ENCODE peak calls at places on chromosomes 13 and 19, in five cellular contexts. One of them, this sample, is unnamed.

GRCh38 chr13:46679369-46680180 is 117.4 kb downstream of the ESD start:
- DNase-seq in esophagus squamous epithelium: no peak
- DNase-seq in astrocyte of the cerebellum: no peak
- DNase-seq in upper lobe of right lung: no peak
- DNase-seq in PC-9: no peak
- DNase-seq in this sample: no peak

GRCh38 chr13:70173236-70173959 is 65.1 kb upstream of the KLHL1 start:
- DNase-seq in esophagus squamous epithelium: no peak
- DNase-seq in astrocyte of the cerebellum: no peak
- DNase-seq in upper lobe of right lung: no peak
- DNase-seq in PC-9: no peak
- DNase-seq in this sample: no peak

GRCh38 chr13:92315265-92315664 is 911.3 kb upstream of the GPC6 start:
- DNase-seq in esophagus squamous epithelium: no peak
- DNase-seq in astrocyte of the cerebellum: no peak
- DNase-seq in upper lobe of right lung: no peak
- DNase-seq in PC-9: no peak
- DNase-seq in this sample: no peak

GRCh38 chr19:45305007-45305406 is 17.7 kb downstream of the CKM start:
- DNase-seq in esophagus squamous epithelium: no peak
- DNase-seq in astrocyte of the cerebellum: no peak
- DNase-seq in upper lobe of right lung: no peak
- DNase-seq in PC-9: no peak
- DNase-seq in this sample: no peak

GRCh38 chr13:39353988-39354387 is 249.0 kb downstream of the LHFPL6 start:
- DNase-seq in esophagus squamous epithelium: no peak
- DNase-seq in astrocyte of the cerebellum: peak
- DNase-seq in upper lobe of right lung: no peak
- DNase-seq in PC-9: no peak
- DNase-seq in this sample: no peak

GRCh38 chr19:45469835-45470146 is 2.0 kb downstream of the FOSB start:
- DNase-seq in esophagus squamous epithelium: no peak
- DNase-seq in astrocyte of the cerebellum: no peak
- DNase-seq in upper lobe of right lung: no peak
- DNase-seq in PC-9: no peak
- DNase-seq in this sample: no peak

GRCh38 chr13:27168086-27168485 is 3.5 kb downstream of the USP12 start:
- DNase-seq in esophagus squamous epithelium: no peak
- DNase-seq in astrocyte of the cerebellum: no peak
- DNase-seq in upper lobe of right lung: no peak
- DNase-seq in PC-9: no peak
- DNase-seq in this sample: no peak

GRCh38 chr19:11349171-11349570 is 2.9 kb downstream of the CCDC159 start:
- DNase-seq in esophagus squamous epithelium: no peak
- DNase-seq in astrocyte of the cerebellum: no peak
- DNase-seq in upper lobe of right lung: no peak
- DNase-seq in PC-9: no peak
- DNase-seq in this sample: no peak

GRCh38 chr13:111572956-111573355 is 252.5 kb downstream of the TEX29 start:
- DNase-seq in esophagus squamous epithelium: no peak
- DNase-seq in astrocyte of the cerebellum: no peak
- DNase-seq in upper lobe of right lung: no peak
- DNase-seq in PC-9: no peak
- DNase-seq in this sample: peak

GRCh38 chr13:107865643-107866006 is 349.7 kb downstream of the LIG4 start:
- DNase-seq in esophagus squamous epithelium: no peak
- DNase-seq in astrocyte of the cerebellum: no peak
- DNase-seq in upper lobe of right lung: no peak
- DNase-seq in PC-9: no peak
- DNase-seq in this sample: no peak

GRCh38 chr19:16324384-16325160 is at the start of gene KLF2:
- DNase-seq in esophagus squamous epithelium: peak
- DNase-seq in astrocyte of the cerebellum: peak
- DNase-seq in upper lobe of right lung: peak
- DNase-seq in PC-9: peak
- DNase-seq in this sample: peak

GRCh38 chr13:65339236-65339635 is 1890.9 kb downstream of the PCDH9 start:
- DNase-seq in esophagus squamous epithelium: no peak
- DNase-seq in astrocyte of the cerebellum: no peak
- DNase-seq in upper lobe of right lung: no peak
- DNase-seq in PC-9: no peak
- DNase-seq in this sample: no peak

GRCh38 chr13:112828082-112828699 is 138.4 kb downstream of the ATP11A start:
- DNase-seq in esophagus squamous epithelium: no peak
- DNase-seq in astrocyte of the cerebellum: no peak
- DNase-seq in upper lobe of right lung: no peak
- DNase-seq in PC-9: no peak
- DNase-seq in this sample: no peak

GRCh38 chr13:30396434-30397075 is 25.7 kb upstream of the UBE2L5 start:
- DNase-seq in esophagus squamous epithelium: no peak
- DNase-seq in astrocyte of the cerebellum: no peak
- DNase-seq in upper lobe of right lung: no peak
- DNase-seq in PC-9: no peak
- DNase-seq in this sample: no peak

GRCh38 chr19:10007366-10007765 is 2.9 kb downstream of the COL5A3 start:
- DNase-seq in esophagus squamous epithelium: no peak
- DNase-seq in astrocyte of the cerebellum: no peak
- DNase-seq in upper lobe of right lung: no peak
- DNase-seq in PC-9: no peak
- DNase-seq in this sample: no peak

GRCh38 chr13:22451345-22451744 is 729.4 kb upstream of the SGCG start:
- DNase-seq in esophagus squamous epithelium: no peak
- DNase-seq in astrocyte of the cerebellum: peak
- DNase-seq in upper lobe of right lung: no peak
- DNase-seq in PC-9: no peak
- DNase-seq in this sample: no peak

GRCh38 chr13:110063490-110063889 is 243.5 kb downstream of the COL4A1 start:
- DNase-seq in esophagus squamous epithelium: no peak
- DNase-seq in astrocyte of the cerebellum: no peak
- DNase-seq in upper lobe of right lung: no peak
- DNase-seq in PC-9: no peak
- DNase-seq in this sample: no peak

GRCh38 chr13:24215732-24216131 is 55.2 kb downstream of the SPATA13 start:
- DNase-seq in esophagus squamous epithelium: no peak
- DNase-seq in astrocyte of the cerebellum: peak
- DNase-seq in upper lobe of right lung: no peak
- DNase-seq in PC-9: no peak
- DNase-seq in this sample: no peak

GRCh38 chr13:21872795-21873194 is 201.9 kb downstream of the FGF9 start:
- DNase-seq in esophagus squamous epithelium: no peak
- DNase-seq in astrocyte of the cerebellum: no peak
- DNase-seq in upper lobe of right lung: no peak
- DNase-seq in PC-9: no peak
- DNase-seq in this sample: no peak

GRCh38 chr19:51091126-51091525 is 8.4 kb upstream of the KLK14 start:
- DNase-seq in esophagus squamous epithelium: no peak
- DNase-seq in astrocyte of the cerebellum: no peak
- DNase-seq in upper lobe of right lung: no peak
- DNase-seq in PC-9: no peak
- DNase-seq in this sample: no peak

GRCh38 chr19:24000656-24001055 is 86.0 kb downstream of the ZNF726 start:
- DNase-seq in esophagus squamous epithelium: no peak
- DNase-seq in astrocyte of the cerebellum: no peak
- DNase-seq in upper lobe of right lung: no peak
- DNase-seq in PC-9: peak
- DNase-seq in this sample: no peak

DNA sequence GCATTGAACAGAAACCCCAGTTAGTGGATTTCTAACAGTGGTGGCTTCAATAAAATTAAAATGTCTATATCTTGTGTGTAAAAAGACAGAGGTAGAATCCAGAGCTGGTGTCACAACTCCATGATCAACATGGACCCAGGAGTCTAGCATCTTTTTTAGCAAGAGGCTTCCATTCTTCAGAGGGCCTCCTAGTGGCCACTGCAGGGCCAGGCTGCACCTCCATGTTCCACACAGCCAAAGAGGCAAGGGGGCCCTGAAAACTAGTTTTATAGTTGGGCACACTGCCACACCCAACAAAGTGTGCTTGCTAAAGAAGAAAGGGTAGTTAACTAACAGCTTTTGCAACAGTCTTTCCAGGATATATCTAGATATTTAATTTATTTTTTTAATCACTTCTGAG is 12.9 kb downstream of the N4BP2L1 start:
- DNase-seq in esophagus squamous epithelium: no peak
- DNase-seq in astrocyte of the cerebellum: no peak
- DNase-seq in upper lobe of right lung: no peak
- DNase-seq in PC-9: no peak
- DNase-seq in this sample: peak
- TF ChIP-seq CTCF in esophagus squamous epithelium: peak
- TF ChIP-seq CTCF in astrocyte of the cerebellum: peak
- TF ChIP-seq CTCF in upper lobe of right lung: peak
- TF ChIP-seq CTCF in PC-9: peak
- TF ChIP-seq CTCF in this sample: peak

DNA sequence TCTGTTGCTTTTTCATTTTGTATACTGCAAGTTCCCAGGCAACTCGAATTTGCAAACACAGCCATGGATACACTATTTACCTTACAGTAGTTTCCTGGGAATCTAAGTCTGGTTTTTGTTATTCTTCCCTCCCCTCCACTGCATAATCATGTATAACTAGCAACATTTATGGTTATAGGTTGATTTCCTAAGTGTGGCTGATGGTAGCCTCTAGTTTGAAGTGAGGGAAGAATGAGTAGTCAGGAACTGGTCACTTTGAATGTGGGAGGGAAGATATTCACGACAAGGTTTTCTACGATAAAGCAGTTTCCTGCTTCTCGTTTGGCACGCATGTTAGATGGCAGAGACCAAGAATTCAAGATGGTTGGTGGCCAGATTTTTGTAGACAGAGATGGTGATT is at the start of gene KCNRG:
- DNase-seq in esophagus squamous epithelium: no peak
- DNase-seq in astrocyte of the cerebellum: no peak
- DNase-seq in upper lobe of right lung: no peak
- DNase-seq in PC-9: no peak
- DNase-seq in this sample: no peak
- TF ChIP-seq CTCF in esophagus squamous epithelium: no peak
- TF ChIP-seq CTCF in astrocyte of the cerebellum: no peak
- TF ChIP-seq CTCF in upper lobe of right lung: no peak
- TF ChIP-seq CTCF in PC-9: no peak
- TF ChIP-seq CTCF in this sample: no peak

DNA sequence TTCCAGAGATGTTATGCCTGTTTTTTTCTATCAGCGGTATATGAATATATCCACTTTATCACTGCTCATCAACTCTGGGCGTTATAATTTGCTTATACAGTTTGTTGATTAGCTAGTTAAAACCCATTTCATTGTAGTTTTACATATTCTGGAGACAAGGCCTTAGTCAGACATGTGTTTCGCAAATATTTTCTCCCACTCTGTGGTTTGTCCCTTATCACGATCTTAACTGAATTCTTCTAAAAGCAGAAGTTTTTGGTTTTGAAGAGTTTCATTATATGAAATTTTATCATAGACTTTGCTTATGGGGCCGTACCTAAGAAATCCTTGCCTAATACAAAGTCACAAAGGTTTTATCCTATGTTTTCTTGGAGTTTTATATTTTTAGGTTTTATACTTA is 84.6 kb downstream of the FRY start:
- DNase-seq in esophagus squamous epithelium: no peak
- DNase-seq in astrocyte of the cerebellum: no peak
- DNase-seq in upper lobe of right lung: no peak
- DNase-seq in PC-9: no peak
- DNase-seq in this sample: no peak
- TF ChIP-seq CTCF in esophagus squamous epithelium: no peak
- TF ChIP-seq CTCF in astrocyte of the cerebellum: no peak
- TF ChIP-seq CTCF in upper lobe of right lung: no peak
- TF ChIP-seq CTCF in PC-9: no peak
- TF ChIP-seq CTCF in this sample: no peak

GRCh38 chr19:13882419-13882795 is 5.5 kb downstream of the NANOS3 start:
- DNase-seq in esophagus squamous epithelium: no peak
- DNase-seq in astrocyte of the cerebellum: no peak
- DNase-seq in upper lobe of right lung: no peak
- DNase-seq in PC-9: no peak
- DNase-seq in this sample: no peak

GRCh38 chr19:13881692-13882418 is 4.9 kb downstream of the NANOS3 start:
- DNase-seq in esophagus squamous epithelium: no peak
- DNase-seq in astrocyte of the cerebellum: peak
- DNase-seq in upper lobe of right lung: peak
- DNase-seq in PC-9: no peak
- DNase-seq in this sample: no peak

GRCh38 chr19:13882841-13883240 is 5.9 kb downstream of the NANOS3 start:
- DNase-seq in esophagus squamous epithelium: no peak
- DNase-seq in astrocyte of the cerebellum: no peak
- DNase-seq in upper lobe of right lung: no peak
- DNase-seq in PC-9: no peak
- DNase-seq in this sample: no peak

GRCh38 chr19:13884726-13885591 is 8.0 kb downstream of the NANOS3 start:
- DNase-seq in esophagus squamous epithelium: no peak
- DNase-seq in astrocyte of the cerebellum: no peak
- DNase-seq in upper lobe of right lung: no peak
- DNase-seq in PC-9: no peak
- DNase-seq in this sample: no peak

GRCh38 chr19:13883665-13884064 is 6.7 kb downstream of the NANOS3 start:
- DNase-seq in esophagus squamous epithelium: no peak
- DNase-seq in astrocyte of the cerebellum: no peak
- DNase-seq in upper lobe of right lung: no peak
- DNase-seq in PC-9: no peak
- DNase-seq in this sample: no peak
- TF ChIP-seq CTCF in esophagus squamous epithelium: no peak
- TF ChIP-seq CTCF in astrocyte of the cerebellum: no peak
- TF ChIP-seq CTCF in upper lobe of right lung: no peak
- TF ChIP-seq CTCF in PC-9: peak
- TF ChIP-seq CTCF in this sample: peak

GRCh38 chr13:79423801-79424642 is 18.0 kb upstream of the RBM26 start:
- DNase-seq in esophagus squamous epithelium: no peak
- DNase-seq in astrocyte of the cerebellum: peak
- DNase-seq in upper lobe of right lung: no peak
- DNase-seq in PC-9: no peak
- DNase-seq in this sample: no peak
- TF ChIP-seq CTCF in esophagus squamous epithelium: peak
- TF ChIP-seq CTCF in astrocyte of the cerebellum: peak
- TF ChIP-seq CTCF in upper lobe of right lung: peak
- TF ChIP-seq CTCF in PC-9: peak
- TF ChIP-seq CTCF in this sample: peak

GRCh38 chr13:48475230-48475629 is 57.6 kb downstream of the RCBTB2 start:
- DNase-seq in esophagus squamous epithelium: no peak
- DNase-seq in astrocyte of the cerebellum: no peak
- DNase-seq in upper lobe of right lung: no peak
- DNase-seq in PC-9: no peak
- DNase-seq in this sample: no peak
- TF ChIP-seq CTCF in esophagus squamous epithelium: no peak
- TF ChIP-seq CTCF in astrocyte of the cerebellum: no peak
- TF ChIP-seq CTCF in upper lobe of right lung: no peak
- TF ChIP-seq CTCF in PC-9: no peak
- TF ChIP-seq CTCF in this sample: no peak

GRCh38 chr19:33219261-33219812 is 6.3 kb downstream of the SLC7A10 start:
- DNase-seq in esophagus squamous epithelium: no peak
- DNase-seq in astrocyte of the cerebellum: peak
- DNase-seq in upper lobe of right lung: no peak
- DNase-seq in PC-9: no peak
- DNase-seq in this sample: no peak
- TF ChIP-seq CTCF in esophagus squamous epithelium: no peak
- TF ChIP-seq CTCF in astrocyte of the cerebellum: peak
- TF ChIP-seq CTCF in upper lobe of right lung: no peak
- TF ChIP-seq CTCF in PC-9: no peak
- TF ChIP-seq CTCF in this sample: no peak

This sample was measured in glutamatergic neuron.